ENCODE peak calls at places on chromosome 1, in six cellular contexts. V, B, D, O, J and C are unnamed samples.

GRCh38 chr1:156075775-156076204 is 6.5 kb downstream of the MEX3A start:
- DNase-seq in V (no peak), B (no peak), D (no peak), O (no peak), J (no peak), C (no peak)

GRCh38 chr1:153612755-153613331 is at the start of gene S100A16:
- DNase-seq in V (peak; percentile 77), B (no peak), D (no peak), O (peak; percentile 87), J (no peak), C (no peak)

GRCh38 chr1:174839211-174839610 is 160.5 kb upstream of the CACYBP start:
- DNase-seq in V (no peak), B (no peak), D (no peak), O (no peak), J (no peak), C (no peak)

GRCh38 chr1:31648633-31649032 is 4.0 kb upstream of the PEF1 start:
- DNase-seq in V (no peak), B (no peak), D (no peak), O (no peak), J (no peak), C (no peak)

GRCh38 chr1:8903908-8904650 is 25.6 kb upstream of the ENO1 start:
- DNase-seq in V (peak; percentile 94), B (no peak), D (no peak), O (peak; percentile 78), J (peak; percentile 76), C (no peak)

GRCh38 chr1:84693774-84694173 is 3.5 kb upstream of the SSX2IP start:
- DNase-seq in V (no peak), B (no peak), D (no peak), O (no peak), J (no peak), C (no peak)

GRCh38 chr1:53982034-53982761 is 35.8 kb downstream of the LDLRAD1 start:
- DNase-seq in V (no peak), B (no peak), D (no peak), O (peak; percentile 62), J (no peak), C (no peak)

GRCh38 chr1:114558548-114558947 is 22.9 kb downstream of the BCAS2 start:
- DNase-seq in V (no peak), B (no peak), D (no peak), O (no peak), J (no peak), C (no peak)